ENCODE peak calls at places on chromosomes 4 and X, in eight cellular contexts. W, O, G, L, X, R, K and D are unnamed samples.

GRCh38 chr4:14871676-14872430 is 130.4 kb upstream of the CPEB2 start:
- DNase-seq in W (no peak), O (peak; percentile 54), G (no peak), L (no peak), X (no peak), R (peak; percentile 23), K (peak; percentile 27), D (no peak)

GRCh38 chr4:158821228-158822009 is 52.6 kb downstream of the FNIP2 start:
- DNase-seq in W (no peak), O (no peak), G (no peak), L (peak; percentile 59), X (no peak), R (peak; percentile 38), K (no peak), D (peak; percentile 26)

GRCh38 chr4:147530723-147531122 is 49.8 kb downstream of the EDNRA start:
- DNase-seq in W (no peak), O (no peak), G (no peak), L (no peak), X (no peak), R (no peak), K (no peak), D (no peak)

GRCh38 chr4:22003878-22004277 is 55.3 kb upstream of the KCNIP4 start:
- DNase-seq in W (no peak), O (no peak), G (no peak), L (no peak), X (no peak), R (no peak), K (peak; percentile 12), D (no peak)

GRCh38 chr4:38177035-38177791 is 217.0 kb downstream of the PTTG2 start:
- DNase-seq in W (peak; percentile 50), O (no peak), G (peak; percentile 46), L (peak; percentile 22), X (peak; percentile 2), R (peak; percentile 50), K (no peak), D (peak; percentile 22)

GRCh38 chr4:78075986-78076385 is 18.9 kb downstream of the FRAS1 start:
- DNase-seq in W (no peak), O (no peak), G (no peak), L (no peak), X (no peak), R (no peak), K (no peak), D (no peak)

GRCh38 chr4:112418092-112418491 is 97.9 kb downstream of the NEUROG2 start:
- DNase-seq in W (no peak), O (no peak), G (no peak), L (no peak), X (no peak), R (no peak), K (peak; percentile 60), D (no peak)

GRCh38 chr4:23976423-23976822 is 86.6 kb upstream of the PPARGC1A start:
- DNase-seq in W (no peak), O (no peak), G (no peak), L (no peak), X (no peak), R (no peak), K (no peak), D (no peak)

GRCh38 chr4:150746156-150746555 is 164.2 kb downstream of the MAB21L2 start:
- DNase-seq in W (no peak), O (no peak), G (no peak), L (no peak), X (no peak), R (no peak), K (no peak), D (no peak)

GRCh38 chrX:11724122-11725017 is 33.7 kb upstream of the MSL3 start:
- DNase-seq in W (no peak), O (no peak), G (no peak), L (peak; percentile 38), X (no peak), R (no peak), K (peak; percentile 12), D (peak; percentile 46)

GRCh38 chrX:24371391-24371972 is 11.0 kb downstream of the SUPT20HL1 start:
- DNase-seq in W (peak; percentile 58), O (peak; percentile 49), G (peak; percentile 41), L (peak; percentile 55), X (peak; percentile 2), R (peak; percentile 67), K (peak; percentile 90), D (peak; percentile 55)

GRCh38 chr4:25814323-25814722 is 48.5 kb downstream of the SEL1L3 start:
- DNase-seq in W (no peak), O (no peak), G (peak; percentile 59), L (no peak), X (no peak), R (no peak), K (no peak), D (no peak)

GRCh38 chr4:93776386-93777080 is 52.0 kb upstream of the ATOH1 start:
- DNase-seq in W (no peak), O (no peak), G (no peak), L (no peak), X (no peak), R (no peak), K (no peak), D (no peak)

GRCh38 chrX:71178908-71179307 is 34.3 kb downstream of the NLGN3 start:
- DNase-seq in W (peak; percentile 45), O (no peak), G (peak; percentile 44), L (peak; percentile 38), X (peak; percentile 65), R (peak; percentile 41), K (peak; percentile 68), D (peak; percentile 55)

GRCh38 chr4:53855886-53856260 is 208.5 kb downstream of the CHIC2 start:
- DNase-seq in W (no peak), O (no peak), G (no peak), L (peak; percentile 65), X (no peak), R (no peak), K (no peak), D (peak; percentile 71)

GRCh38 chr4:2432991-2433530 is 14.3 kb downstream of the CFAP99 start:
- DNase-seq in W (no peak), O (no peak), G (no peak), L (peak; percentile 69), X (no peak), R (no peak), K (no peak), D (no peak)

GRCh38 chr4:5956285-5957021 is 61.8 kb downstream of the C4orf50 start:
- DNase-seq in W (peak; percentile 85), O (no peak), G (no peak), L (no peak), X (peak; percentile 82), R (no peak), K (peak; percentile 78), D (no peak)

GRCh38 chr4:41631538-41631937 is 93.6 kb downstream of the LIMCH1 start:
- DNase-seq in W (no peak), O (no peak), G (no peak), L (no peak), X (no peak), R (no peak), K (no peak), D (no peak)

GRCh38 chr4:42643685-42644084 is 13.2 kb downstream of the ATP8A1 start:
- DNase-seq in W (no peak), O (no peak), G (no peak), L (no peak), X (no peak), R (no peak), K (no peak), D (no peak)

GRCh38 chr4:2535386-2536192 is 858 bp upstream of the FAM193A start:
- DNase-seq in W (peak; percentile 61), O (peak; percentile 67), G (peak; percentile 69), L (peak; percentile 29), X (no peak), R (peak; percentile 64), K (peak; percentile 73), D (peak; percentile 52)

GRCh38 chr4:8312069-8312445 is 42.5 kb downstream of the HTRA3 start:
- DNase-seq in W (no peak), O (no peak), G (no peak), L (no peak), X (no peak), R (no peak), K (no peak), D (no peak)

GRCh38 chr4:170853422-170854021 is 763.8 kb upstream of the AADAT start:
- DNase-seq in W (peak; percentile 50), O (peak; percentile 56), G (peak; percentile 31), L (peak; percentile 9), X (no peak), R (peak; percentile 8), K (peak; percentile 77), D (peak; percentile 36)